ENCODE peak calls at places on chromosomes 11 and 22, in four cellular contexts. K is GM12878, Q is SK-N-SH, M is K562. L is an unnamed sample. For H3K36me3, the result is how much of the 10 kb centered on the place peaks cover.

GRCh38 chr11:71129624-71130023 is 122.8 kb downstream of the SHANK2 start:
- DNase-seq in K (no peak), Q (no peak), M (no peak), L (no peak)

GRCh38 chr22:29706991-29707390 is 12.8 kb upstream of the CABP7 start:
- DNase-seq in K (no peak), Q (no peak), M (no peak), L (no peak)

GRCh38 chr11:92295175-92296137 is 70.8 kb downstream of the FAT3 start:
- DNase-seq in K (no peak), Q (no peak), M (no peak), L (peak)

GRCh38 chr11:3107608-3108182 is 50.5 kb upstream of the CARS1 start:
- DNase-seq in K (no peak), Q (peak), M (no peak), L (no peak)

GRCh38 chr11:118643995-118644345 is 35.5 kb downstream of the TREH start:
- DNase-seq in K (no peak), Q (no peak), M (no peak), L (no peak)

GRCh38 chr11:2462092-2462985 is 17.5 kb downstream of the KCNQ1 start:
- DNase-seq in K (no peak), Q (no peak), M (no peak), L (no peak)

GRCh38 chr11:114812698-114813097 is 134.4 kb downstream of the NXPE2 start:
- DNase-seq in K (no peak), Q (no peak), M (no peak), L (no peak)

GRCh38 chr11:1437500-1437899 is 47.8 kb downstream of the BRSK2 start:
- DNase-seq in K (no peak), Q (peak), M (peak), L (peak)

GRCh38 chr11:9264381-9265210 is 554 bp downstream of the DENND5A start:
- DNase-seq in K (no peak), Q (peak), M (no peak), L (peak)

GRCh38 chr22:36325163-36326031 is 62.4 kb downstream of the MYH9 start:
- DNase-seq in K (no peak), Q (no peak), M (no peak), L (peak)

GRCh38 chr11:109034341-109034696 is 369.4 kb downstream of the DDX10 start:
- DNase-seq in K (no peak), Q (no peak), M (no peak), L (peak)

GRCh38 chr11:124898711-124899110 is 1.0 kb upstream of the ROBO4 start:
- DNase-seq in K (no peak), Q (peak), M (no peak), L (no peak)

GRCh38 chr11:69138265-69138664 is 17.5 kb upstream of the SMIM38 start:
- DNase-seq in K (no peak), Q (no peak), M (no peak), L (peak)

GRCh38 chr11:62689421-62690183 is at the start of gene LRRN4CL:
- DNase-seq in K (no peak), Q (peak), M (no peak), L (peak)

GRCh38 chr11:5596611-5597201 is at the start of gene TRIM6:
- DNase-seq in K (no peak), Q (no peak), M (peak), L (peak)

GRCh38 chr11:71080239-71081097 is 171.9 kb downstream of the SHANK2 start:
- DNase-seq in K (peak), Q (peak), M (peak), L (peak)

GRCh38 chr11:11722246-11722645 is 100.4 kb upstream of the GALNT18 start:
- DNase-seq in K (no peak), Q (no peak), M (no peak), L (no peak)

DNA sequence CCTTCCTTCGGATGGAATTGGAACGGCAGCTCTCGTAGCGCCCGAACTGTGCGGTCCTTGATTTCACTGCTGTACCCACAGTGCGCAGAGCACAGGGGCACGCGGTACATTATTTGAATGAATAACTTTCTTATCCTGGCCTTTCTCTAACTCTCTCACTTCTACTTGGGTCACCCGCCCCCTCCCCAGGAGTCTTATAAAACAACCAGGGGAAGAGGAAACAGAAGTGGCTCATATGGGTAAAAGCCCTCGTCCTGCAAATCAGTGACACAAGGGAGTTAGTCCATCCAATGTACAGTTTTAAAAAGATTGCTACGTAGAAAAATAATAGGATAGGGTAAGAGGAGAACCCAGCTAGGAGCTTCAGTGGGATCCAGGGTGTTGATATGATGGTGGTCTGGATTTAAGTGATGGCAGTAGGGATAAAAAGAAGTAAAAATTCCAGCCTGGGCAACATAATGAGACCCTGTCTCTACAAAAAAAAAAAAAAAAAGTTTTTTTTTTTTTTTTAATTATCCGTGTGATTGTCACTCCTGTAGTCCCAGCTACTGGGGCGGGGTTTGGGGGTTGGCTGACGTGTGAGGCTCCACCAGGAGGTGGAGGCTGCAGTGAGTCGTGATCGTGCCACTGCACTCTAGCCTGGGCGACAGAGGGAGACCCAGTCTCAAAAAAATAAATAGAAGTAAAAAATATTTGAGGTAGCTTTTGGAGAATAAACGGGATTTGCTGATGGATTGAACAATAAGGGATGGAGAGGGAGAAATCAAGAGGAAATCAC is 7.1 kb upstream of the L3MBTL2 start:
- DNase-seq in K (no peak), Q (peak), M (peak), L (no peak)
- TF ChIP-seq RCOR1 in K (no peak), Q (no peak), M (no peak), L (no peak)

GRCh38 chr11:67247946-67248550 is 18.2 kb upstream of the GRK2 start:
- DNase-seq in K (no peak), Q (no peak), M (no peak), L (no peak)
- H3K36me3 ChIP-seq in K (under half), Q (half or more), M (half or more), L (half or more)

DNA sequence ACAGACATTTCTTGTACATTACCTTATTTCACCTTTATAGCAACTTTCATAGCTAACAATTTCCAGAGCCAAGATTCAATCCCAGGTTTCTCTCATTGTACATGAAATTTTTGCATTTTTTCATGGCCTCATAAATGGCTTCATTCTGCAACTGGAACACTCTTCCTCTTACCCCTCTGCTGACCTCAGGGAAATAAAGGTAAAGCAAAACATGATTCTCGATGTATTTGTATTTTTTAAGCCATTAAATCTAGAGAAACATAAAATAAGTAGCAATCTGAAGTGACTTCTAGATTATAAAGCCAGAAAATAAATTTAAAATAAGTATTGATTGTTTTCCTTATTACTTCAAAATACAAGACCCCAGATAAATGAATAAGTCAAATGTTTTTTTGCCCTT is at the start of gene OR5T2:
- DNase-seq in K (no peak), Q (no peak), M (no peak), L (no peak)
- TF ChIP-seq RCOR1 in K (no peak), Q (no peak), M (no peak), L (no peak)

GRCh38 chr11:47331454-47332302 is 20.8 kb downstream of the MYBPC3 start:
- DNase-seq in K (no peak), Q (peak), M (no peak), L (no peak)

GRCh38 chr11:47332791-47333525 is 19.5 kb downstream of the MYBPC3 start:
- DNase-seq in K (no peak), Q (peak), M (no peak), L (no peak)

GRCh38 chr11:47333886-47334443 is 18.5 kb downstream of the MYBPC3 start:
- DNase-seq in K (no peak), Q (no peak), M (no peak), L (no peak)

GRCh38 chr11:47333526-47333845 is 19.0 kb downstream of the MYBPC3 start:
- DNase-seq in K (no peak), Q (peak), M (no peak), L (no peak)

GRCh38 chr11:47332303-47332711 is 20.2 kb downstream of the MYBPC3 start:
- DNase-seq in K (no peak), Q (peak), M (no peak), L (no peak)
- H3K36me3 ChIP-seq in K (under half), Q (under half), M (under half), L (under half)

GRCh38 chr11:46681814-46682213 is 18.6 kb downstream of the ARHGAP1 start:
- DNase-seq in K (no peak), Q (no peak), M (no peak), L (no peak)

GRCh38 chr11:46680815-46681214 is 19.6 kb downstream of the ARHGAP1 start:
- DNase-seq in K (no peak), Q (no peak), M (no peak), L (no peak)

GRCh38 chr11:46680164-46680760 is 20.2 kb downstream of the ARHGAP1 start:
- DNase-seq in K (no peak), Q (no peak), M (no peak), L (no peak)

GRCh38 chr11:46684364-46684763 is 16.1 kb downstream of the ARHGAP1 start:
- DNase-seq in K (no peak), Q (no peak), M (no peak), L (no peak)

GRCh38 chr11:46682773-46683752 is 17.4 kb downstream of the ARHGAP1 start:
- DNase-seq in K (no peak), Q (no peak), M (no peak), L (no peak)
- TF ChIP-seq RCOR1 in K (no peak), Q (no peak), M (no peak), L (no peak)

GRCh38 chr11:32962016-32962415 is 53.7 kb upstream of the DEPDC7 start:
- DNase-seq in K (no peak), Q (no peak), M (no peak), L (peak)
- H3K36me3 ChIP-seq in K (under half), Q (under half), M (half or more), L (under half)

DNA sequence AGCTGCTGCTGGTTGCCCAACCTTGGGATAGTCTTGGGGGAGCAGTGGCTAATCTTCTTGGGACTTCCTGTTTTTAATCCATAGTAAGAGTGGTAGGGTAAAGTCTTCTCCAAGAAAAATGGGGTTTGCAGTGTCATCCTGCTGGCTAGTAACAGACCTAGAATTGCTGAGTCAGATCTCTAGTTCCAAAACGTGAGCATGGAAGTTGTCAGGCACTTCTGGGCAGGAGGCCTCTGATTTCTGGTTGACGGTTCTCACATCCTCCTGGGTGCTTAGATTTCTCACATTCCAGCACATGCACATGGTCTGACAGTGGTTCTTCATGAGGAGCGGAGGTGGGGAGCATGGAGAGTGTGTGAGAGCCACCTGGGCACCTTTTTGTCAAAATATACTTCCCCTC is 410.0 kb downstream of the OPCML start:
- DNase-seq in K (no peak), Q (no peak), M (no peak), L (no peak)
- TF ChIP-seq RCOR1 in K (no peak), Q (no peak), M (no peak), L (no peak)

L was measured in IMR-90.